ENCODE peak calls at places on chromosomes 4 and X, in ten cellular contexts. One of them, this sample, is unnamed. For H3K27me3 and H3K4me1, the result is how much of the 10 kb centered on the place peaks cover.

GRCh38 chr4:98864560-98864959 is 64.4 kb downstream of the EIF4E start:
- DNase-seq in astrocyte: no peak
- DNase-seq in CD4-positive, CD25-positive, alpha-beta regulatory T cell: peak
- DNase-seq in tibial nerve: no peak
- DNase-seq in cardiac muscle cell: no peak
- DNase-seq in endothelial cell of umbilical vein: no peak
- DNase-seq in breast epithelium: no peak
- DNase-seq in heart right ventricle: no peak
- DNase-seq in CD4-positive, alpha-beta memory T cell: no peak
- DNase-seq in mammary epithelial cell: peak
- DNase-seq in this sample: no peak

GRCh38 chr4:86004030-86004429 is 355.8 kb downstream of the MAPK10 start:
- DNase-seq in astrocyte: no peak
- DNase-seq in CD4-positive, CD25-positive, alpha-beta regulatory T cell: no peak
- DNase-seq in tibial nerve: no peak
- DNase-seq in cardiac muscle cell: no peak
- DNase-seq in endothelial cell of umbilical vein: no peak
- DNase-seq in breast epithelium: no peak
- DNase-seq in heart right ventricle: no peak
- DNase-seq in CD4-positive, alpha-beta memory T cell: no peak
- DNase-seq in mammary epithelial cell: no peak
- DNase-seq in this sample: no peak

GRCh38 chr4:153759407-153760226 is at the start of gene RNF175:
- DNase-seq in astrocyte: no peak
- DNase-seq in CD4-positive, CD25-positive, alpha-beta regulatory T cell: no peak
- DNase-seq in tibial nerve: no peak
- DNase-seq in cardiac muscle cell: peak
- DNase-seq in endothelial cell of umbilical vein: no peak
- DNase-seq in breast epithelium: no peak
- DNase-seq in heart right ventricle: no peak
- DNase-seq in CD4-positive, alpha-beta memory T cell: no peak
- DNase-seq in mammary epithelial cell: no peak
- DNase-seq in this sample: no peak

GRCh38 chr4:73998040-73999011 is at the start of gene CXCL5:
- DNase-seq in astrocyte: peak
- DNase-seq in CD4-positive, CD25-positive, alpha-beta regulatory T cell: no peak
- DNase-seq in tibial nerve: no peak
- DNase-seq in cardiac muscle cell: peak
- DNase-seq in endothelial cell of umbilical vein: peak
- DNase-seq in breast epithelium: no peak
- DNase-seq in heart right ventricle: peak
- DNase-seq in CD4-positive, alpha-beta memory T cell: no peak
- DNase-seq in mammary epithelial cell: no peak
- DNase-seq in this sample: peak

GRCh38 chr4:5036239-5036638 is 15.0 kb upstream of the STK32B start:
- DNase-seq in astrocyte: peak
- DNase-seq in CD4-positive, CD25-positive, alpha-beta regulatory T cell: no peak
- DNase-seq in tibial nerve: no peak
- DNase-seq in cardiac muscle cell: no peak
- DNase-seq in endothelial cell of umbilical vein: no peak
- DNase-seq in breast epithelium: no peak
- DNase-seq in heart right ventricle: no peak
- DNase-seq in CD4-positive, alpha-beta memory T cell: no peak
- DNase-seq in mammary epithelial cell: no peak
- DNase-seq in this sample: no peak

GRCh38 chrX:105837227-105837626 is 14.9 kb downstream of the NRK start:
- DNase-seq in astrocyte: peak
- DNase-seq in CD4-positive, CD25-positive, alpha-beta regulatory T cell: no peak
- DNase-seq in tibial nerve: peak
- DNase-seq in cardiac muscle cell: peak
- DNase-seq in endothelial cell of umbilical vein: peak
- DNase-seq in breast epithelium: peak
- DNase-seq in heart right ventricle: peak
- DNase-seq in CD4-positive, alpha-beta memory T cell: no peak
- DNase-seq in mammary epithelial cell: peak
- DNase-seq in this sample: peak

GRCh38 chr4:62415256-62415655 is 1215.1 kb downstream of the ADGRL3 start:
- DNase-seq in astrocyte: no peak
- DNase-seq in CD4-positive, CD25-positive, alpha-beta regulatory T cell: no peak
- DNase-seq in tibial nerve: no peak
- DNase-seq in cardiac muscle cell: no peak
- DNase-seq in endothelial cell of umbilical vein: no peak
- DNase-seq in breast epithelium: no peak
- DNase-seq in heart right ventricle: no peak
- DNase-seq in CD4-positive, alpha-beta memory T cell: no peak
- DNase-seq in mammary epithelial cell: peak
- DNase-seq in this sample: no peak

GRCh38 chr4:23374280-23374679 is 515.6 kb downstream of the PPARGC1A start:
- DNase-seq in astrocyte: peak
- DNase-seq in CD4-positive, CD25-positive, alpha-beta regulatory T cell: no peak
- DNase-seq in tibial nerve: no peak
- DNase-seq in cardiac muscle cell: no peak
- DNase-seq in endothelial cell of umbilical vein: no peak
- DNase-seq in breast epithelium: no peak
- DNase-seq in heart right ventricle: no peak
- DNase-seq in CD4-positive, alpha-beta memory T cell: no peak
- DNase-seq in mammary epithelial cell: no peak
- DNase-seq in this sample: no peak

GRCh38 chr4:108030332-108030731 is 40.6 kb downstream of the HADH start:
- DNase-seq in astrocyte: peak
- DNase-seq in CD4-positive, CD25-positive, alpha-beta regulatory T cell: peak
- DNase-seq in tibial nerve: peak
- DNase-seq in cardiac muscle cell: peak
- DNase-seq in endothelial cell of umbilical vein: peak
- DNase-seq in breast epithelium: no peak
- DNase-seq in heart right ventricle: peak
- DNase-seq in CD4-positive, alpha-beta memory T cell: peak
- DNase-seq in mammary epithelial cell: peak
- DNase-seq in this sample: peak

GRCh38 chr4:76192221-76192620 is 21.4 kb downstream of the SCARB2 start:
- DNase-seq in astrocyte: no peak
- DNase-seq in CD4-positive, CD25-positive, alpha-beta regulatory T cell: no peak
- DNase-seq in tibial nerve: no peak
- DNase-seq in cardiac muscle cell: no peak
- DNase-seq in endothelial cell of umbilical vein: no peak
- DNase-seq in breast epithelium: no peak
- DNase-seq in heart right ventricle: no peak
- DNase-seq in CD4-positive, alpha-beta memory T cell: no peak
- DNase-seq in mammary epithelial cell: no peak
- DNase-seq in this sample: no peak

GRCh38 chrX:149825424-149825823 is 43.7 kb downstream of the MAGEA9 start:
- DNase-seq in astrocyte: no peak
- DNase-seq in CD4-positive, CD25-positive, alpha-beta regulatory T cell: peak
- DNase-seq in tibial nerve: no peak
- DNase-seq in cardiac muscle cell: peak
- DNase-seq in endothelial cell of umbilical vein: peak
- DNase-seq in breast epithelium: no peak
- DNase-seq in heart right ventricle: no peak
- DNase-seq in CD4-positive, alpha-beta memory T cell: no peak
- DNase-seq in mammary epithelial cell: no peak
- DNase-seq in this sample: peak

GRCh38 chrX:805988-806387 is 175.4 kb downstream of the SHOX start:
- DNase-seq in astrocyte: no peak
- DNase-seq in CD4-positive, CD25-positive, alpha-beta regulatory T cell: no peak
- DNase-seq in tibial nerve: no peak
- DNase-seq in cardiac muscle cell: no peak
- DNase-seq in endothelial cell of umbilical vein: no peak
- DNase-seq in breast epithelium: no peak
- DNase-seq in heart right ventricle: no peak
- DNase-seq in CD4-positive, alpha-beta memory T cell: no peak
- DNase-seq in mammary epithelial cell: no peak
- DNase-seq in this sample: no peak

GRCh38 chrX:134624046-134624430 is 34.2 kb downstream of the PLAC1 start:
- DNase-seq in astrocyte: peak
- DNase-seq in CD4-positive, CD25-positive, alpha-beta regulatory T cell: no peak
- DNase-seq in tibial nerve: no peak
- DNase-seq in cardiac muscle cell: no peak
- DNase-seq in endothelial cell of umbilical vein: no peak
- DNase-seq in breast epithelium: no peak
- DNase-seq in heart right ventricle: no peak
- DNase-seq in CD4-positive, alpha-beta memory T cell: no peak
- DNase-seq in mammary epithelial cell: no peak
- DNase-seq in this sample: no peak

GRCh38 chrX:116232833-116233232 is 62.3 kb downstream of the AGTR2 start:
- DNase-seq in astrocyte: peak
- DNase-seq in CD4-positive, CD25-positive, alpha-beta regulatory T cell: no peak
- DNase-seq in tibial nerve: no peak
- DNase-seq in cardiac muscle cell: no peak
- DNase-seq in endothelial cell of umbilical vein: peak
- DNase-seq in breast epithelium: no peak
- DNase-seq in heart right ventricle: no peak
- DNase-seq in CD4-positive, alpha-beta memory T cell: no peak
- DNase-seq in mammary epithelial cell: peak
- DNase-seq in this sample: no peak

GRCh38 chrX:20388594-20388993 is 121.9 kb upstream of the RPS6KA3 start:
- DNase-seq in astrocyte: peak
- DNase-seq in CD4-positive, CD25-positive, alpha-beta regulatory T cell: no peak
- DNase-seq in tibial nerve: no peak
- DNase-seq in cardiac muscle cell: no peak
- DNase-seq in endothelial cell of umbilical vein: no peak
- DNase-seq in breast epithelium: no peak
- DNase-seq in heart right ventricle: no peak
- DNase-seq in CD4-positive, alpha-beta memory T cell: no peak
- DNase-seq in mammary epithelial cell: no peak
- DNase-seq in this sample: no peak

GRCh38 chr4:136687596-136687995 is 844.7 kb downstream of the PCDH18 start:
- DNase-seq in astrocyte: no peak
- DNase-seq in CD4-positive, CD25-positive, alpha-beta regulatory T cell: no peak
- DNase-seq in tibial nerve: no peak
- DNase-seq in cardiac muscle cell: no peak
- DNase-seq in endothelial cell of umbilical vein: no peak
- DNase-seq in breast epithelium: no peak
- DNase-seq in heart right ventricle: no peak
- DNase-seq in CD4-positive, alpha-beta memory T cell: no peak
- DNase-seq in mammary epithelial cell: no peak
- DNase-seq in this sample: no peak

GRCh38 chrX:4268676-4269075 is 555.2 kb upstream of the PRKX start:
- DNase-seq in astrocyte: no peak
- DNase-seq in CD4-positive, CD25-positive, alpha-beta regulatory T cell: no peak
- DNase-seq in tibial nerve: no peak
- DNase-seq in cardiac muscle cell: no peak
- DNase-seq in endothelial cell of umbilical vein: no peak
- DNase-seq in breast epithelium: no peak
- DNase-seq in heart right ventricle: no peak
- DNase-seq in CD4-positive, alpha-beta memory T cell: no peak
- DNase-seq in mammary epithelial cell: no peak
- DNase-seq in this sample: no peak

GRCh38 chr4:20318899-20319291 is 67.2 kb downstream of the SLIT2 start:
- DNase-seq in astrocyte: no peak
- DNase-seq in CD4-positive, CD25-positive, alpha-beta regulatory T cell: no peak
- DNase-seq in tibial nerve: no peak
- DNase-seq in cardiac muscle cell: no peak
- DNase-seq in endothelial cell of umbilical vein: no peak
- DNase-seq in breast epithelium: no peak
- DNase-seq in heart right ventricle: no peak
- DNase-seq in CD4-positive, alpha-beta memory T cell: no peak
- DNase-seq in mammary epithelial cell: no peak
- DNase-seq in this sample: no peak

GRCh38 chr4:151093203-151093602 is 6.2 kb upstream of the RPS3A start:
- DNase-seq in astrocyte: no peak
- DNase-seq in CD4-positive, CD25-positive, alpha-beta regulatory T cell: no peak
- DNase-seq in tibial nerve: no peak
- DNase-seq in cardiac muscle cell: no peak
- DNase-seq in endothelial cell of umbilical vein: no peak
- DNase-seq in breast epithelium: no peak
- DNase-seq in heart right ventricle: no peak
- DNase-seq in CD4-positive, alpha-beta memory T cell: no peak
- DNase-seq in mammary epithelial cell: no peak
- DNase-seq in this sample: no peak

GRCh38 chr4:1112174-1112820 is 1.1 kb downstream of the RNF212 start:
- DNase-seq in astrocyte: no peak
- DNase-seq in CD4-positive, CD25-positive, alpha-beta regulatory T cell: no peak
- DNase-seq in tibial nerve: no peak
- DNase-seq in cardiac muscle cell: no peak
- DNase-seq in endothelial cell of umbilical vein: no peak
- DNase-seq in breast epithelium: no peak
- DNase-seq in heart right ventricle: no peak
- DNase-seq in CD4-positive, alpha-beta memory T cell: no peak
- DNase-seq in mammary epithelial cell: no peak
- DNase-seq in this sample: no peak
- H3K27me3 ChIP-seq in astrocyte: under half
- H3K27me3 ChIP-seq in CD4-positive, CD25-positive, alpha-beta regulatory T cell: under half
- H3K27me3 ChIP-seq in tibial nerve: under half
- H3K27me3 ChIP-seq in cardiac muscle cell: half or more
- H3K27me3 ChIP-seq in endothelial cell of umbilical vein: under half
- H3K27me3 ChIP-seq in breast epithelium: under half
- H3K27me3 ChIP-seq in heart right ventricle: half or more
- H3K27me3 ChIP-seq in CD4-positive, alpha-beta memory T cell: under half
- H3K27me3 ChIP-seq in mammary epithelial cell: under half
- H3K27me3 ChIP-seq in this sample: under half

DNA sequence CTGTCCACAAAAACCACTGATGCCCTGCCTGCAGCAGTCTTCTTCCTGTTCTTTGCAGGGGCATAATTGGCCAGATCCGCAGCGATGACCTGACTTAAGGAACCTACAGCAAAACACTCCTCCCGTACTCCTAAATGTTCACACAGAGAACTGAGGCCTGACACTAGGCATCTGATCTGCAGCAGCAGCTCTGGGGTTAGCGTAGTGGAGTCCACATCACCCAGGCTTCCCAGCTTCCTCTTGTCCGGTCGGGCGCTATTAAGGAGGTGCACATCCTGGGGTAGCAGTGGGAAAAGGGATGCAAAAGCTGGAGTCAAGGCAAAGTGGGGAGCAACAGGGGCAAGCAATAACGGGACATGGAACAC is 758 bp downstream of the SCFD2 start:
- DNase-seq in astrocyte: no peak
- DNase-seq in CD4-positive, CD25-positive, alpha-beta regulatory T cell: peak
- DNase-seq in tibial nerve: no peak
- DNase-seq in cardiac muscle cell: peak
- DNase-seq in endothelial cell of umbilical vein: no peak
- DNase-seq in breast epithelium: no peak
- DNase-seq in heart right ventricle: no peak
- DNase-seq in CD4-positive, alpha-beta memory T cell: no peak
- DNase-seq in mammary epithelial cell: peak
- DNase-seq in this sample: no peak
- H3K4me1 ChIP-seq in astrocyte: under half
- H3K4me1 ChIP-seq in CD4-positive, CD25-positive, alpha-beta regulatory T cell: under half
- H3K4me1 ChIP-seq in tibial nerve: under half
- H3K4me1 ChIP-seq in cardiac muscle cell: under half
- H3K4me1 ChIP-seq in endothelial cell of umbilical vein: under half
- H3K4me1 ChIP-seq in breast epithelium: under half
- H3K4me1 ChIP-seq in heart right ventricle: under half
- H3K4me1 ChIP-seq in CD4-positive, alpha-beta memory T cell: half or more
- H3K4me1 ChIP-seq in mammary epithelial cell: under half
- H3K4me1 ChIP-seq in this sample: under half

GRCh38 chrX:151153086-151153485 is 23.3 kb upstream of the GPR50 start:
- DNase-seq in astrocyte: peak
- DNase-seq in CD4-positive, CD25-positive, alpha-beta regulatory T cell: no peak
- DNase-seq in tibial nerve: no peak
- DNase-seq in cardiac muscle cell: peak
- DNase-seq in endothelial cell of umbilical vein: no peak
- DNase-seq in breast epithelium: no peak
- DNase-seq in heart right ventricle: no peak
- DNase-seq in CD4-positive, alpha-beta memory T cell: no peak
- DNase-seq in mammary epithelial cell: peak
- DNase-seq in this sample: no peak
- H3K4me3 ChIP-seq in astrocyte: no peak
- H3K4me3 ChIP-seq in CD4-positive, CD25-positive, alpha-beta regulatory T cell: no peak
- H3K4me3 ChIP-seq in tibial nerve: no peak
- H3K4me3 ChIP-seq in cardiac muscle cell: no peak
- H3K4me3 ChIP-seq in endothelial cell of umbilical vein: no peak
- H3K4me3 ChIP-seq in breast epithelium: no peak
- H3K4me3 ChIP-seq in heart right ventricle: no peak
- H3K4me3 ChIP-seq in CD4-positive, alpha-beta memory T cell: no peak
- H3K4me3 ChIP-seq in mammary epithelial cell: no peak
- H3K4me3 ChIP-seq in this sample: no peak

GRCh38 chrX:76427560-76428242 is at the start of gene MAGEE1:
- DNase-seq in astrocyte: peak
- DNase-seq in CD4-positive, CD25-positive, alpha-beta regulatory T cell: peak
- DNase-seq in tibial nerve: peak
- DNase-seq in cardiac muscle cell: peak
- DNase-seq in endothelial cell of umbilical vein: peak
- DNase-seq in breast epithelium: peak
- DNase-seq in heart right ventricle: peak
- DNase-seq in CD4-positive, alpha-beta memory T cell: peak
- DNase-seq in mammary epithelial cell: peak
- DNase-seq in this sample: peak
- H3K27me3 ChIP-seq in astrocyte: under half
- H3K27me3 ChIP-seq in CD4-positive, CD25-positive, alpha-beta regulatory T cell: under half
- H3K27me3 ChIP-seq in tibial nerve: under half
- H3K27me3 ChIP-seq in cardiac muscle cell: under half
- H3K27me3 ChIP-seq in endothelial cell of umbilical vein: under half
- H3K27me3 ChIP-seq in breast epithelium: under half
- H3K27me3 ChIP-seq in heart right ventricle: under half
- H3K27me3 ChIP-seq in CD4-positive, alpha-beta memory T cell: under half
- H3K27me3 ChIP-seq in mammary epithelial cell: under half
- H3K27me3 ChIP-seq in this sample: under half